ENCODE peak calls at places on chromosomes 5 and 9, in four cellular contexts. One of them, this sample, is unnamed.

GRCh38 chr5:139178948-139179347 is 19.2 kb downstream of the SIL1 start:
- DNase-seq in K562: peak; percentile 71
- DNase-seq in HepG2: no peak
- DNase-seq in H1: no peak
- DNase-seq in this sample: no peak

GRCh38 chr5:110376281-110376916 is 350.1 kb downstream of the TMEM232 start:
- DNase-seq in H1: no peak
- DNase-seq in HepG2: no peak
- DNase-seq in K562: no peak
- DNase-seq in this sample: no peak

GRCh38 chr5:147567917-147568598 is 58.2 kb upstream of the DPYSL3 start:
- DNase-seq in HepG2: no peak
- DNase-seq in H1: no peak
- DNase-seq in K562: no peak
- DNase-seq in this sample: peak; percentile 11

GRCh38 chr5:178453224-178453623 is 137.0 kb downstream of the COL23A1 start:
- DNase-seq in K562: peak; percentile 52
- DNase-seq in HepG2: no peak
- DNase-seq in H1: no peak
- DNase-seq in this sample: no peak

GRCh38 chr9:121266906-121267650 is 884 bp upstream of the GSN start:
- DNase-seq in K562: no peak
- DNase-seq in H1: no peak
- DNase-seq in HepG2: no peak
- DNase-seq in this sample: no peak

GRCh38 chr5:90956511-90956910 is 397.9 kb downstream of the ADGRV1 start:
- DNase-seq in K562: no peak
- DNase-seq in HepG2: no peak
- DNase-seq in H1: no peak
- DNase-seq in this sample: no peak

GRCh38 chr5:34692781-34693180 is 36.7 kb downstream of the RAI14 start:
- DNase-seq in HepG2: no peak
- DNase-seq in H1: no peak
- DNase-seq in K562: no peak
- DNase-seq in this sample: no peak

GRCh38 chr5:97657239-97657638 is 474.2 kb upstream of the RIOK2 start:
- DNase-seq in K562: no peak
- DNase-seq in H1: no peak
- DNase-seq in HepG2: no peak
- DNase-seq in this sample: no peak

GRCh38 chr5:180649297-180650039 is at the start of gene FLT4:
- DNase-seq in H1: peak; percentile 74
- DNase-seq in K562: peak; percentile 49
- DNase-seq in HepG2: no peak
- DNase-seq in this sample: no peak

GRCh38 chr9:137784641-137785513 is 92.7 kb upstream of the CACNA1B start:
- DNase-seq in K562: no peak
- DNase-seq in HepG2: no peak
- DNase-seq in H1: no peak
- DNase-seq in this sample: no peak

GRCh38 chr5:178995341-178995690 is 196 bp upstream of the GRM6 start:
- DNase-seq in K562: no peak
- DNase-seq in HepG2: no peak
- DNase-seq in H1: no peak
- DNase-seq in this sample: no peak

GRCh38 chr5:78534148-78535009 is 114.2 kb downstream of the LHFPL2 start:
- DNase-seq in K562: peak; percentile 30
- DNase-seq in H1: no peak
- DNase-seq in HepG2: no peak
- DNase-seq in this sample: no peak

GRCh38 chr5:903756-904096 is 11.0 kb downstream of the TRIP13 start:
- DNase-seq in HepG2: no peak
- DNase-seq in H1: no peak
- DNase-seq in K562: no peak
- DNase-seq in this sample: no peak

GRCh38 chr5:100827481-100827889 is 75.6 kb downstream of the ST8SIA4 start:
- DNase-seq in HepG2: no peak
- DNase-seq in K562: no peak
- DNase-seq in H1: no peak
- DNase-seq in this sample: no peak

GRCh38 chr5:124990723-124991122 is 244.3 kb upstream of the ZNF608 start:
- DNase-seq in H1: no peak
- DNase-seq in K562: no peak
- DNase-seq in HepG2: no peak
- DNase-seq in this sample: no peak

GRCh38 chr5:4576161-4576748 is 563.9 kb upstream of the ADAMTS16 start:
- DNase-seq in H1: no peak
- DNase-seq in HepG2: no peak
- DNase-seq in K562: no peak
- DNase-seq in this sample: no peak

GRCh38 chr5:133696782-133697507 is 84.6 kb upstream of the FSTL4 start:
- DNase-seq in H1: no peak
- DNase-seq in HepG2: no peak
- DNase-seq in K562: no peak
- DNase-seq in this sample: no peak

GRCh38 chr5:176692326-176692725 is 45.0 kb downstream of the TSPAN17 start:
- DNase-seq in K562: no peak
- DNase-seq in H1: no peak
- DNase-seq in HepG2: no peak
- DNase-seq in this sample: no peak

GRCh38 chr5:149600932-149601331 is 19.6 kb downstream of the ARHGEF37 start:
- DNase-seq in H1: no peak
- DNase-seq in HepG2: no peak
- DNase-seq in K562: no peak
- DNase-seq in this sample: no peak

GRCh38 chr5:144202725-144203124 is 32.1 kb downstream of the KCTD16 start:
- DNase-seq in H1: no peak
- DNase-seq in HepG2: no peak
- DNase-seq in K562: no peak
- DNase-seq in this sample: no peak
- TF ChIP-seq HDAC2 in H1: no peak
- TF ChIP-seq HDAC2 in HepG2: no peak
- TF ChIP-seq HDAC2 in K562: no peak
- TF ChIP-seq HDAC2 in this sample: no peak

GRCh38 chr9:32742296-32742695 is 41.0 kb upstream of the TMEM215 start:
- DNase-seq in H1: no peak
- DNase-seq in HepG2: no peak
- DNase-seq in K562: no peak
- DNase-seq in this sample: no peak
- TF ChIP-seq RNF2 in H1: no peak
- TF ChIP-seq RNF2 in HepG2: no peak
- TF ChIP-seq RNF2 in K562: no peak
- TF ChIP-seq RNF2 in this sample: no peak

GRCh38 chr9:110048473-110048975 is 159.4 kb downstream of the C9orf152 start:
- DNase-seq in HepG2: no peak
- DNase-seq in H1: peak; percentile 81
- DNase-seq in K562: peak; percentile 52
- DNase-seq in this sample: peak; percentile 47

GRCh38 chr9:110049699-110050450 is 158.1 kb downstream of the C9orf152 start:
- DNase-seq in H1: peak; percentile 71
- DNase-seq in HepG2: no peak
- DNase-seq in K562: no peak
- DNase-seq in this sample: no peak

GRCh38 chr9:110048976-110049698 is 158.8 kb downstream of the C9orf152 start:
- DNase-seq in HepG2: no peak
- DNase-seq in H1: peak; percentile 60
- DNase-seq in K562: no peak
- DNase-seq in this sample: no peak

GRCh38 chr9:110047232-110047954 is 160.6 kb downstream of the C9orf152 start:
- DNase-seq in HepG2: no peak
- DNase-seq in H1: peak; percentile 54
- DNase-seq in K562: no peak
- DNase-seq in this sample: no peak

GRCh38 chr9:110047955-110048472 is 159.9 kb downstream of the C9orf152 start:
- DNase-seq in H1: peak; percentile 67
- DNase-seq in HepG2: no peak
- DNase-seq in K562: no peak
- DNase-seq in this sample: no peak
- TF ChIP-seq POLR2A in H1: no peak
- TF ChIP-seq POLR2A in HepG2: no peak
- TF ChIP-seq POLR2A in K562: no peak
- TF ChIP-seq POLR2A in this sample: no peak

DNA sequence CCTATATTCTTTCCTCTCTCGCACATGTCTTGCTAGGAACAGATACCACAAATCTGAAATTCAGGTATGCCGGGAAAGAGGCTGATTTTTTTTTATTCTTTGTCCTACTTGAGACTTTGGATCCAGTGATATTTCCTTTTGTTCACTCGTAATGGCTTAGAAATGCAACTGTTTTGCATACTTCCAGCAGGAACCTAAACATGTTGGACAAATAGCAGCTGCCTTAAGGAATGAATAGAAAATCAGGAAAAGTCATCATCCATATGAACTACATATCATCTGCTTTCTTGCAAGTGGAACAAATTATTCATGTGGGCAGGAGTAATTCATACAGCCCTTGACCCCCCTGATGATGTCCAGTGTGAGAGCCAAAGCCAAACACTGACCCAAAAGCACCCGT is 17.4 kb downstream of the TTC39B start:
- DNase-seq in H1: peak; percentile 6
- DNase-seq in K562: no peak
- DNase-seq in HepG2: no peak
- DNase-seq in this sample: no peak
- TF ChIP-seq HDAC2 in H1: no peak
- TF ChIP-seq HDAC2 in K562: no peak
- TF ChIP-seq HDAC2 in HepG2: no peak
- TF ChIP-seq HDAC2 in this sample: no peak

GRCh38 chr5:56070795-56071539 is 76.2 kb upstream of the IL6ST start:
- DNase-seq in H1: no peak
- DNase-seq in HepG2: peak; percentile 31
- DNase-seq in K562: no peak
- DNase-seq in this sample: no peak
- TF ChIP-seq RNF2 in H1: no peak
- TF ChIP-seq RNF2 in HepG2: no peak
- TF ChIP-seq RNF2 in K562: no peak
- TF ChIP-seq RNF2 in this sample: no peak

DNA sequence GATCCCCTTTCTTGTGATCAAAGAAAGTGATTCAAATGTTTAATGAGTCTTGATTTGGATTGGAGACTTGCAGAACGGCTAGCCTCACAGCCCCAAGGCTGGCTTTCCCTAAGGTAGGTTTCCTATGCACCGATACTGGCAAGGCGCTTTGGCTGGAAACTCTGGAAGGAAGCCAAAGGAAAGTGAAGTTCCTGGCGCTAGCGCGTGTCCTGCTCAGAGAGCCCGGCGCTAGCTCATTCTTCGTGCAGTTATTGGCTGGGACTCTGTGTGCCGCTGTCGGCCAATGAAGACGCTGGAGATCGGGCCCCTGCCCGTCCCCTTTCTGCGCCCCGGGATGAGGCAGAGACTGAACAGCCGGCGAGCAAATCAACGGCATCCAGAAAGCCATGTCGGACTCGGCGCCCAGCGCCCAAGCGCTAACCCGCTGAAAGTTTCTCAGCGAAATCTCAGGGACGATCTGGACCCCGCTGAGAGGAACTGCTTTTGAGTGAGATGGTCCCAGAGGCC is at the start of gene PCDHGC3:
- DNase-seq in H1: peak; percentile 86
- DNase-seq in K562: peak; percentile 34
- DNase-seq in HepG2: peak; percentile 41
- DNase-seq in this sample: peak; percentile 95
- TF ChIP-seq POLR2A in H1: no peak
- TF ChIP-seq POLR2A in K562: no peak
- TF ChIP-seq POLR2A in HepG2: no peak
- TF ChIP-seq POLR2A in this sample: peak; percentile 17